ENCODE peak calls at places on chromosomes 11 and 22, in ten cellular contexts. L is Caki2; B is H7; G is ELR; Q is activated CD4-positive, alpha-beta memory T cell treated with anti-CD3 and anti-CD28 coated beads, Interleukin-2, amount 10 ng/mL, durations not matched to agents 7 days and 5 days; O is renal cortical epithelial cell; D is astrocyte of the spinal cord; S is activated CD8-positive, alpha-beta memory T cell treated with anti-CD3 and anti-CD28 coated beads, Interleukin-2, amount 50 U/mL, for 4 hours; J is CD4-positive, CD25-positive, alpha-beta regulatory T cell; K is stimulated activated CD4-positive, alpha-beta T cell treated with anti-CD3 and anti-CD28 coated beads, Interleukin-1b, Interleukin-23, amount 100 ng/mL, for 1 hour. E is an unnamed sample.

GRCh38 chr11:120789391-120789790 is 234.5 kb upstream of the TBCEL start:
- DNase-seq in L (no peak), B (no peak), G (no peak), Q (no peak), O (no peak), D (no peak), S (no peak), J (no peak), K (no peak), E (no peak)

GRCh38 chr11:119522609-119523008 is 99.6 kb upstream of the THY1 start:
- DNase-seq in L (no peak), B (no peak), G (no peak), Q (no peak), O (no peak), D (no peak), S (no peak), J (no peak), K (no peak), E (no peak)

GRCh38 chr11:117823294-117823940 is 1.1 kb downstream of the FXYD2 start:
- DNase-seq in L (peak; percentile 67), B (peak; percentile 68), G (peak; percentile 26), Q (no peak), O (peak; percentile 63), D (no peak), S (peak; percentile 37), J (peak; percentile 63), K (no peak), E (peak; percentile 88)

GRCh38 chr22:41092847-41093371 is 517 bp downstream of the EP300 start:
- DNase-seq in L (peak; percentile 39), B (no peak), G (peak; percentile 58), Q (peak; percentile 45), O (no peak), D (peak; percentile 27), S (peak; percentile 21), J (peak; percentile 25), K (no peak), E (peak; percentile 34)

GRCh38 chr22:40403141-40403540 is 32.7 kb downstream of the SGSM3 start:
- DNase-seq in L (no peak), B (no peak), G (no peak), Q (no peak), O (no peak), D (no peak), S (no peak), J (no peak), K (no peak), E (no peak)

GRCh38 chr11:17432041-17432440 is 43.6 kb upstream of the KCNJ11 start:
- DNase-seq in L (no peak), B (no peak), G (no peak), Q (no peak), O (no peak), D (no peak), S (no peak), J (no peak), K (no peak), E (no peak)

GRCh38 chr11:117720061-117720511 is 76.9 kb downstream of the DSCAML1 start:
- DNase-seq in L (no peak), B (peak; percentile 72), G (no peak), Q (no peak), O (no peak), D (no peak), S (no peak), J (no peak), K (no peak), E (no peak)

GRCh38 chr11:46270707-46271106 is 6.8 kb upstream of the CREB3L1 start:
- DNase-seq in L (no peak), B (no peak), G (no peak), Q (no peak), O (no peak), D (no peak), S (no peak), J (no peak), K (no peak), E (no peak)

GRCh38 chr11:118956847-118957469 is 860 bp downstream of the UPK2 start:
- DNase-seq in L (no peak), B (no peak), G (no peak), Q (no peak), O (no peak), D (no peak), S (no peak), J (no peak), K (no peak), E (no peak)

GRCh38 chr22:19522881-19523239 is 1.4 kb downstream of the CLDN5 start:
- DNase-seq in L (no peak), B (no peak), G (no peak), Q (no peak), O (no peak), D (no peak), S (no peak), J (no peak), K (no peak), E (no peak)

GRCh38 chr11:10375280-10376048 is 70.6 kb downstream of the ADM start:
- DNase-seq in L (no peak), B (no peak), G (peak; percentile 94), Q (no peak), O (peak; percentile 77), D (peak; percentile 96), S (no peak), J (no peak), K (no peak), E (no peak)

GRCh38 chr11:79080506-79080905 is 360.3 kb downstream of the TENM4 start:
- DNase-seq in L (no peak), B (no peak), G (no peak), Q (no peak), O (peak; percentile 45), D (no peak), S (no peak), J (no peak), K (no peak), E (no peak)

GRCh38 chr22:32823024-32823730 is 21.7 kb downstream of the TIMP3 start:
- DNase-seq in L (peak; percentile 19), B (peak; percentile 76), G (peak; percentile 67), Q (no peak), O (peak; percentile 20), D (peak; percentile 45), S (no peak), J (no peak), K (no peak), E (peak; percentile 23)

E was measured in DND-41.